ENCODE peak calls at places on chromosomes 2 and 18, in six cellular contexts. Q is GM12878, G is HEK293T, A is IMR-90, H is HepG2, Y is K562. C is an unnamed sample.

GRCh38 chr2:95399061-95399460 is 3.4 kb upstream of the FAHD2A start:
- DNase-seq in Q (no peak), G (no peak), A (no peak), H (no peak), Y (no peak), C (no peak)

GRCh38 chr2:230325316-230326243 is 1.4 kb upstream of the SP140L start:
- DNase-seq in Q (no peak), G (no peak), A (no peak), H (no peak), Y (no peak), C (no peak)

GRCh38 chr2:74441690-74442482 is at the start of gene RTKN:
- DNase-seq in Q (no peak), G (peak; percentile 49), A (no peak), H (peak; percentile 96), Y (no peak), C (peak; percentile 24)

GRCh38 chr2:216857131-216857550 is 2.7 kb downstream of the TNP1 start:
- DNase-seq in Q (no peak), G (no peak), A (peak; percentile 84), H (no peak), Y (no peak), C (no peak)

GRCh38 chr18:79392226-79392625 is 3.5 kb upstream of the NFATC1 start:
- DNase-seq in Q (no peak), G (no peak), A (no peak), H (no peak), Y (no peak), C (no peak)

GRCh38 chr2:210496512-210496911 is 20.0 kb upstream of the LANCL1 start:
- DNase-seq in Q (no peak), G (no peak), A (no peak), H (no peak), Y (no peak), C (no peak)

GRCh38 chr2:128474014-128474961 is 155.6 kb upstream of the HS6ST1 start:
- DNase-seq in Q (no peak), G (no peak), A (no peak), H (no peak), Y (no peak), C (no peak)

GRCh38 chr2:38377501-38378258 is 607 bp upstream of the ATL2 start:
- DNase-seq in Q (no peak), G (peak; percentile 81), A (peak; percentile 75), H (peak; percentile 42), Y (peak; percentile 34), C (peak; percentile 33)

GRCh38 chr18:12295389-12296086 is 12.5 kb upstream of the TUBB6 start:
- DNase-seq in Q (no peak), G (no peak), A (peak; percentile 28), H (no peak), Y (no peak), C (no peak)

GRCh38 chr2:37527362-37527761 is 144.1 kb downstream of the CDC42EP3 start:
- DNase-seq in Q (no peak), G (no peak), A (no peak), H (no peak), Y (no peak), C (no peak)

GRCh38 chr2:201909348-201909747 is 103.0 kb downstream of the CDK15 start:
- DNase-seq in Q (no peak), G (no peak), A (peak; percentile 97), H (no peak), Y (no peak), C (peak; percentile 5)

GRCh38 chr18:75209129-75209951 is at the start of gene PTGR3:
- DNase-seq in Q (peak; percentile 40), G (peak; percentile 57), A (peak; percentile 73), H (peak; percentile 86), Y (peak; percentile 83), C (peak; percentile 83)

GRCh38 chr2:135997380-135997779 is 12.0 kb upstream of the DARS1 start:
- DNase-seq in Q (no peak), G (peak; percentile 27), A (no peak), H (peak; percentile 53), Y (no peak), C (no peak)

GRCh38 chr2:219492575-219492974 is 6.1 kb upstream of the GMPPA start:
- DNase-seq in Q (no peak), G (no peak), A (no peak), H (peak; percentile 18), Y (no peak), C (no peak)

GRCh38 chr2:30823452-30823851 is 16.2 kb upstream of the CAPN13 start:
- DNase-seq in Q (no peak), G (no peak), A (no peak), H (no peak), Y (no peak), C (no peak)

GRCh38 chr2:239357954-239358754 is 42.7 kb downstream of the HDAC4 start:
- DNase-seq in Q (no peak), G (peak; percentile 27), A (peak; percentile 12), H (no peak), Y (no peak), C (no peak)

GRCh38 chr2:58923869-58924268 is 682.7 kb upstream of the FANCL start:
- DNase-seq in Q (no peak), G (no peak), A (peak; percentile 94), H (no peak), Y (no peak), C (no peak)

GRCh38 chr18:59706499-59706898 is 9.3 kb upstream of the CCBE1 start:
- DNase-seq in Q (no peak), G (no peak), A (no peak), H (no peak), Y (no peak), C (no peak)

GRCh38 chr2:149826471-149827125 is 239.0 kb upstream of the MMADHC start:
- DNase-seq in Q (no peak), G (no peak), A (peak; percentile 18), H (no peak), Y (no peak), C (no peak)

GRCh38 chr2:239380831-239381708 is 19.8 kb downstream of the HDAC4 start:
- DNase-seq in Q (peak; percentile 35), G (no peak), A (no peak), H (no peak), Y (no peak), C (no peak)

GRCh38 chr2:117058366-117058765 is 756.1 kb upstream of the DDX18 start:
- DNase-seq in Q (peak; percentile 3), G (no peak), A (no peak), H (no peak), Y (no peak), C (no peak)

GRCh38 chr2:13616059-13616458 is 899.3 kb downstream of the TRIB2 start:
- DNase-seq in Q (no peak), G (no peak), A (no peak), H (no peak), Y (no peak), C (no peak)

GRCh38 chr18:21955757-21956652 is 213.4 kb upstream of the GATA6 start:
- DNase-seq in Q (peak; percentile 4), G (peak; percentile 86), A (peak; percentile 60), H (peak; percentile 54), Y (peak; percentile 85), C (peak; percentile 59)

GRCh38 chr2:6723865-6724571 is 141.7 kb downstream of the CMPK2 start:
- DNase-seq in Q (no peak), G (no peak), A (no peak), H (no peak), Y (no peak), C (no peak)

GRCh38 chr2:209933499-209934458 is 68.7 kb upstream of the RPE start:
- DNase-seq in Q (no peak), G (no peak), A (peak; percentile 75), H (no peak), Y (no peak), C (no peak)

GRCh38 chr2:172607379-172607928 is 51.6 kb downstream of the PDK1 start:
- DNase-seq in Q (no peak), G (no peak), A (peak; percentile 37), H (no peak), Y (no peak), C (no peak)

GRCh38 chr2:1653137-1653789 is 91.1 kb downstream of the PXDN start:
- DNase-seq in Q (no peak), G (no peak), A (peak; percentile 98), H (no peak), Y (no peak), C (no peak)

DNA sequence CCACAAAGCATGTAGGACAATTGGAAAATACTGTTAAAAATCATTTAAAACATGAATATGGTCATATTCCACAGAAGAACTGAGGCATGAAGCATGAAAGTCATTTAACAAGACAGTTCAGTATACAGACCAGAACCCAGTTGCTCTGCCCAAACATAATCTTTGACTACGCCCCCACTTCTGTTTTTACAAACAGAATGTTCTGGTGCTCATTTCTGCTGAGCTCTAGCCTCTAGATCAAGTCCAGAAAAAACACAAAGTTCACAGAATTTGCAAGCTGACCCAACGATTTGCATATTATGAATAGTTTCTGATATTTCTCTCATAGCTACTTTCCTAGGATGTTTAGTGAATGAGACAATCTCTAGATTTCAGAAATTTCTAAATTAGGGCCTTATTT is 424.9 kb downstream of the PID1 start:
- DNase-seq in Q (no peak), G (no peak), A (no peak), H (no peak), Y (no peak), C (no peak)
- TF ChIP-seq BHLHE40 in Q (no peak), G (no peak), A (no peak), H (no peak), Y (no peak), C (no peak)

DNA sequence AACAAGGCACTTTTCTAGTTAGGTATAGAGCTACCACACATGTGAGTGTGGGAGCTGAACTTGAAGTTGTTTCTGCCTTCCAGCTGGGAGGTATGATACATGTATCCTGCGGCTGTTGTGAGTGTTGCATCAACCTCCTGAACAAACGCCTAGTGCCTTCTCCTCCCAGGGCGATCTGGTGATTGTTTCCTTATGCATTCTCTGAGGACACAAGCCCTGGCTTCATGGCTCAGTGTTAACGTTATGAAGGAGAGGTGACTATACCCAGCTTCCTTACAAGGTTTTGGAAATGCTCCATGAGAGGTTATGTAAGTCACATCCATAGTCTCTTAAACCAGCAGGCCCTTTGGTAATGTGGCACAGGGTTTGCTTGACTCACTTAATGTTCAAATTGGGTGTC is 64.9 kb downstream of the SPRED2 start:
- DNase-seq in Q (no peak), G (no peak), A (peak; percentile 98), H (no peak), Y (peak; percentile 66), C (peak; percentile 69)
- TF ChIP-seq BHLHE40 in Q (no peak), G (no peak), A (peak; percentile 49), H (no peak), Y (no peak), C (no peak)

GRCh38 chr2:46829240-46829970 is 86.2 kb downstream of the MCFD2 start:
- DNase-seq in Q (no peak), G (no peak), A (no peak), H (no peak), Y (no peak), C (no peak)

GRCh38 chr2:46832543-46832942 is 83.1 kb downstream of the MCFD2 start:
- DNase-seq in Q (no peak), G (no peak), A (no peak), H (no peak), Y (no peak), C (no peak)

GRCh38 chr2:46831869-46832265 is 83.7 kb downstream of the MCFD2 start:
- DNase-seq in Q (no peak), G (no peak), A (no peak), H (no peak), Y (no peak), C (no peak)

GRCh38 chr2:46828491-46829239 is 86.9 kb downstream of the MCFD2 start:
- DNase-seq in Q (no peak), G (no peak), A (no peak), H (no peak), Y (no peak), C (no peak)

GRCh38 chr2:46831037-46831868 is 84.4 kb downstream of the MCFD2 start:
- DNase-seq in Q (no peak), G (no peak), A (peak; percentile 76), H (no peak), Y (no peak), C (no peak)
- TF ChIP-seq BHLHE40 in Q (no peak), G (no peak), A (peak; percentile 64), H (no peak), Y (no peak), C (no peak)

GRCh38 chr2:207248702-207249355 is 83.1 kb upstream of the KLF7 start:
- DNase-seq in Q (no peak), G (no peak), A (peak; percentile 41), H (no peak), Y (no peak), C (no peak)
- TF ChIP-seq BHLHE40 in Q (no peak), G (no peak), A (no peak), H (no peak), Y (no peak), C (no peak)